ENCODE peak calls at places on chromosome 9, in six cellular contexts. P is SK-N-SH, E is ovary, A is A549, H is transverse colon, K is GM12878. V is an unnamed sample.

GRCh38 chr9:128905964-128906363 is 14.8 kb upstream of the PHYHD1 start:
- DNase-seq in P (no peak), H (no peak), A (no peak), E (no peak), K (no peak), V (no peak)

GRCh38 chr9:133385452-133385851 is 9.3 kb downstream of the STKLD1 start:
- DNase-seq in H (no peak), P (no peak), E (no peak), K (no peak), A (no peak), V (no peak)

GRCh38 chr9:125763373-125763772 is 16.2 kb downstream of the PBX3 start:
- DNase-seq in H (no peak), K (no peak), E (no peak), A (no peak), P (peak), V (no peak)

GRCh38 chr9:109821711-109822110 is 41.7 kb downstream of the PALM2AKAP2 start:
- DNase-seq in H (no peak), K (no peak), E (no peak), P (no peak), A (no peak), V (no peak)

GRCh38 chr9:127176631-127177030 is 54.2 kb upstream of the ANGPTL2 start:
- DNase-seq in P (no peak), K (no peak), H (no peak), E (no peak), A (no peak), V (peak)

GRCh38 chr9:121556580-121556979 is 56.9 kb upstream of the GGTA1 start:
- DNase-seq in K (no peak), H (no peak), A (no peak), P (no peak), E (no peak), V (no peak)

GRCh38 chr9:120923620-120924328 is 2.8 kb downstream of the TRAF1 start:
- DNase-seq in E (no peak), K (no peak), A (no peak), H (peak), P (no peak), V (peak)

GRCh38 chr9:121598167-121599000 is 53.0 kb upstream of the DAB2IP start:
- DNase-seq in P (no peak), K (no peak), H (peak), E (peak), A (no peak), V (peak)

GRCh38 chr9:116391306-116391900 is 237.8 kb downstream of the PAPPA start:
- DNase-seq in A (no peak), E (no peak), P (no peak), K (no peak), H (no peak), V (no peak)

GRCh38 chr9:8095531-8096223 is 296.1 kb upstream of the DMAC1 start:
- DNase-seq in K (no peak), E (no peak), P (no peak), H (no peak), A (no peak), V (no peak)

GRCh38 chr9:131097948-131098278 is 1.6 kb downstream of the AIF1L start:
- DNase-seq in E (no peak), K (no peak), A (no peak), H (no peak), P (no peak), V (no peak)

GRCh38 chr9:131098391-131099087 is 2.2 kb downstream of the AIF1L start:
- DNase-seq in E (no peak), H (no peak), P (no peak), K (no peak), A (no peak), V (no peak)

GRCh38 chr9:131097259-131097947 is 1.1 kb downstream of the AIF1L start:
- DNase-seq in P (no peak), H (no peak), K (no peak), E (no peak), A (no peak), V (no peak)

GRCh38 chr9:131095666-131096489 is 453 bp upstream of the AIF1L start:
- DNase-seq in E (no peak), K (no peak), H (no peak), A (peak), P (peak), V (no peak)

GRCh38 chr9:131096490-131097258 is at the start of gene AIF1L:
- DNase-seq in K (no peak), E (no peak), P (peak), H (no peak), A (peak), V (no peak)
- H3K4me3 ChIP-seq in K (no peak), E (peak), P (peak), H (peak), A (peak), V (peak)

GRCh38 chr9:36867672-36868471 is 166.2 kb downstream of the PAX5 start:
- DNase-seq in H (peak), A (no peak), P (no peak), E (no peak), K (no peak), V (no peak)
- TF ChIP-seq EP300 in H (no peak), A (no peak), P (no peak), E (no peak), K (no peak), V (no peak)

GRCh38 chr9:36603006-36603405 is 30.3 kb downstream of the MELK start:
- DNase-seq in K (peak), A (no peak), E (no peak), H (no peak), P (no peak), V (no peak)
- H3K4me3 ChIP-seq in K (no peak), A (no peak), E (no peak), H (no peak), P (no peak), V (no peak)

DNA sequence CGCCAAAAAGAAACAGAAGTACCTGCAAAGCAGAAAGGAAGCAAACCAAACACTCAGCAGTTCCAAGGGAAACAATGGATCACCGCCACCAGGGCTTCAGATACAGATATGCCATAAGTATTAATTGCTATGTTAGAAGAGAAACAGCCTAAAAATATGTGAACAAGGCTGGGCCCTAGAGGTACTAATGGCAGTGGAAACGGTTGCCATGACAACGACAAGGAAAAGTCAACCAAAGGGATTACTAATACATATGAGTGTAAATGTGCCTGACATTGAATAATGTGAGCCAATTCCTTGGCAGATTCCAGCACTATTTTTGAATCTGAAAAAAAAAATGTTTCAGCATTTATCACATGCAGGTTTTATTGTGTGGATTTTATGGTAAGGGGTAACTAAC is 75.0 kb downstream of the CAVIN4 start:
- DNase-seq in E (no peak), P (no peak), A (no peak), H (no peak), K (no peak), V (no peak)
- TF ChIP-seq EP300 in E (no peak), P (no peak), A (no peak), H (no peak), K (no peak), V (no peak)

DNA sequence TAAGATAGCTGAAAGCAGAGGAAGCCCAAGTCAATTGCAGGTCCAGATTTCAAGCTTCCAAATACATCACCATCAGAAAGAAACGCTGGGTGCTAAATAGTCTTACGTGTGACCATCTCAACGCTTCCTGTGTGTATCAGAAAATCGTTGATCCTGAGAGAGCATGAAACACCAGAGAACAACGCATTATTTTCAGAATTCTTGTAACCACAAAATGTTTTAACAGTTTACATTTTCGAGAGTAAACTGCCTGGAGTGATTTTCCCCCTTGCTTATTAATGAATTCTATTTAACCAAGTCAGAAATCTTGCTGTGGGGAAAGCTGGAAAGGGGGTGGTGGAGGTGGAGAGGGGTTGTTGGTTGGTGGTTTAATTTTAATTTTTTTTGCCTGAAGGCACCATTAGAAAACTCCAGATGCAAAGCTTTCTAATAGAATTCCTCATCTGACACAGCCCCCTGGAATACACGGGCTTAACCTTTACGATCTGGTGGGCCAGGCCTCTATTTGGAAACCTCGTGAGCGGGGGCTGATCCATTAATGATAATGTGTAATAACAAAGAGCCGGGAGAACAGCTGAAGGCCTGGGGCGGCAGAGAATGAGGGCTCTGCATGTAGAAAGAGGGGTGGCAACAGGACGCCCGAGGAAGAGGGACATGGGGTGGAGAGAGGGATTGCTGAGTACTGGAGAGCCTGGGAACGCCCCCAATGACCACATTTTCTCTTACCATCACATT is 124.5 kb upstream of the NFIB start:
- DNase-seq in H (no peak), A (no peak), E (no peak), K (no peak), P (peak), V (no peak)
- H3K4me3 ChIP-seq in H (no peak), A (no peak), E (no peak), K (no peak), P (no peak), V (no peak)

DNA sequence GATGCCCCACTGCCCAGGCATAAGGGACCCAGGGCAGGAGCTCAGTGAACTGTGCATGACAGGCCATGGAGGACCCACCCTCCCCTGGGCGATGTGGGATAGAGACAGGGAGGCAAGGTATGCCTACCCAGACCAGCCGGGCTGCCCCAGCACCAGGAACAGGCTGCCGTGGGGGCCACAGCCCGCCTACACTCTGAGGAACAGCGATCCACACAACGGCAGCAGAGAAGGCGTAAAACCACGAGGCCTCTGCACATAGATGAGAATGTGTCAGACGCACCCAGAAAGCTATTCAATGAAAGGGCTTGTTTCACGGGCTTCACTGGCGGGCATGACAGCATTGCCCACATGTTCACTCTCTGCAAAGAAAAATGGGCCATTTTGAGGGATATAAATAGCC is 49.5 kb downstream of the SEMA4D start:
- DNase-seq in P (no peak), A (no peak), H (no peak), E (no peak), K (no peak), V (no peak)
- TF ChIP-seq EP300 in P (no peak), A (no peak), H (no peak), E (no peak), K (no peak), V (no peak)

GRCh38 chr9:37198034-37198718 is 77.8 kb downstream of the ZCCHC7 start:
- DNase-seq in A (no peak), K (no peak), E (no peak), P (no peak), H (no peak), V (no peak)

GRCh38 chr9:37200572-37201005 is 80.2 kb downstream of the ZCCHC7 start:
- DNase-seq in K (no peak), P (no peak), E (no peak), H (no peak), A (no peak), V (no peak)

GRCh38 chr9:37198831-37199230 is 78.5 kb downstream of the ZCCHC7 start:
- DNase-seq in E (no peak), H (no peak), A (no peak), K (no peak), P (no peak), V (no peak)

GRCh38 chr9:37201581-37201980 is 81.2 kb downstream of the ZCCHC7 start:
- DNase-seq in A (no peak), H (no peak), K (no peak), P (no peak), E (no peak), V (no peak)

GRCh38 chr9:37197158-37198033 is 77.0 kb downstream of the ZCCHC7 start:
- DNase-seq in H (no peak), P (peak), A (no peak), K (peak), E (no peak), V (no peak)
- H3K4me3 ChIP-seq in H (no peak), P (no peak), A (no peak), K (no peak), E (no peak), V (no peak)

DNA sequence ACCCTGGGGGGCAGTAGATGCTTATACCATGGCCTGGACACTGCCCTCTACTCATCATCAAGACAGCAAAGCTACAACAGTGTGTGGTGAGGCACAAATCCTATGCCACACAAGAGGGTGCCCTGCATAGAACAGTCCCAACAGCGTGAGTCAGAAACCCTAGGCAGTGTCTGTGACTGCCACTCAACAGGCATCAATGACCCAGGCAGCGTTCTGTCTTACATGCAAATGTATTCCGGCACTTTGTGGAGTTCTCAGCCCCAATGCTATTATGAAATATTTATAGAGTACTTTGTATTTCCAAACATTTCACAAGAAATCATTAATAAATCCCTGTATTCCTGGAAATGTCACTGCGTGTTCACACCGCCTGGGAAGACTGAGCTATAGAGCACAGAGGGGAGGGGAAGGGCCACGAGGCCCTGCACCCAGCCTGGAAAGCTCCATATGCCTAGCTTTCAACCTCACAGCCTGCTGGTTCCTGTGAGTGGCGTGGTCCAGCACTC is 77.7 kb downstream of the NIPSNAP3B start:
- DNase-seq in K (no peak), H (no peak), A (no peak), P (no peak), E (no peak), V (no peak)
- TF ChIP-seq EP300 in K (no peak), H (no peak), A (no peak), P (no peak), E (no peak), V (no peak)

DNA sequence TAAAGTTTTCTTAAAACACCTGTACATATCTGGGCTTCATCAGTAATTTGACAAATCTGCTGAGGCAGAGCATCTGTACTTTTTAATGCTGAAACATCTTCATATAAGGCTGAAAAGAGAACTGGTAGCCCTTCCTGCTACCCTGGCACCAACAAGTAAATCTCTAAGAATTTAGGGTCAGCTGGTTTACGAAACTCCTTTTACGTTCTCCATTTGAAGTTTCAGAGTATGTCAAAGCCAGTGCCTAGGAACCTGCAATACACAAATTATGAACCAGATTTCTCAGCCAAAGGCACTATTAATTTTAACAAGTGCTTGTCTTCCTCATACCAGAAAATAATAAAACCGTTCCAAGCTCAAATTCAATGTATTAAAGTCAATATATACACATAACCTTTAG is 3.8 kb downstream of the ZFAND5 start:
- DNase-seq in E (no peak), H (no peak), P (no peak), K (no peak), A (no peak), V (no peak)
- H3K4me3 ChIP-seq in E (peak), H (peak), P (peak), K (peak), A (peak), V (peak)

DNA sequence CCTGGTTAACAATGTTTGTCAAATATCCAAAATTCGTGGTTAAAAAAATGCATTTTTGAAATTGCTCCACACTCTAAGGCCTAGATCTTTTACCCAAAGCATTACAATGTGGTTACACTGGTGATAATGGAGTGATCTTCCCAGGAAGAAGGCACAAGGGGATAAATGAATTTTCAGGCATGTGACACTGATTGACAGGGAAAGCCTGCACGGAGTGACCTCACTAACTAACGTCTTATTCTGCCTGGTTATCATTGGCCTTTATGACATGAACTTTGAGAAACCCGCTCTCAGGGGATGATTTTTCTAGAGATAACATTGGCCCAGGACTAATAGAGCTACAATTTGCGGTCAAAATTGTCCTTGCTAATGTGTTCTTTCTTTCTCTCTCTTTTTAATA is 137.6 kb downstream of the PRKACG start:
- DNase-seq in H (no peak), A (no peak), K (no peak), E (no peak), P (no peak), V (no peak)
- TF ChIP-seq EP300 in H (no peak), A (no peak), K (no peak), E (no peak), P (no peak), V (no peak)